ENCODE peak calls at places on chromosomes 12 and 14, in five cellular contexts. Q is WTC11, K is cardiac muscle cell, M is endothelial cell, W is GM06990. B is an unnamed sample.

GRCh38 chr12:123502163-123502562 is 31.4 kb downstream of the RILPL1 start:
- DNase-seq in Q (no peak), K (no peak), W (no peak), M (no peak), B (no peak)

GRCh38 chr14:61646366-61647101 is 48.8 kb upstream of the HIF1A start:
- DNase-seq in M (no peak), Q (no peak), W (no peak), K (no peak), B (no peak)

GRCh38 chr14:89618309-89618708 is 201.3 kb upstream of the FOXN3 start:
- DNase-seq in W (no peak), Q (no peak), M (no peak), K (no peak), B (peak; percentile 45)

GRCh38 chr12:88570103-88570502 is 10.2 kb downstream of the KITLG start:
- DNase-seq in W (no peak), Q (no peak), M (no peak), K (no peak), B (no peak)

GRCh38 chr14:74326369-74327152 is 21.7 kb upstream of the VRTN start:
- DNase-seq in M (peak; percentile 8), Q (peak; percentile 89), K (peak; percentile 91), W (no peak), B (no peak)

GRCh38 chr12:113149361-113150150 is at the start of gene CFAP73:
- DNase-seq in K (peak; percentile 90), Q (peak; percentile 93), M (peak; percentile 79), W (no peak), B (no peak)

GRCh38 chr14:100122481-100123215 is 36.8 kb downstream of the DEGS2 start:
- DNase-seq in Q (no peak), K (no peak), W (no peak), M (no peak), B (no peak)

GRCh38 chr14:99907761-99908652 is 114.8 kb downstream of the EML1 start:
- DNase-seq in W (no peak), K (no peak), M (no peak), Q (no peak), B (no peak)

GRCh38 chr12:92403210-92404175 is 257.8 kb upstream of the BTG1 start:
- DNase-seq in K (no peak), M (no peak), W (peak; percentile 88), Q (no peak), B (peak; percentile 77)

GRCh38 chr12:92404259-92404894 is 258.7 kb upstream of the BTG1 start:
- DNase-seq in M (no peak), Q (no peak), W (no peak), K (no peak), B (no peak)

GRCh38 chr12:92411687-92412086 is 266.0 kb upstream of the BTG1 start:
- DNase-seq in W (no peak), M (no peak), K (no peak), Q (no peak), B (no peak)

GRCh38 chr12:92404921-92405320 is 259.3 kb upstream of the BTG1 start:
- DNase-seq in W (no peak), K (no peak), Q (no peak), M (no peak), B (no peak)

GRCh38 chr12:92408072-92408900 is 262.6 kb upstream of the BTG1 start:
- DNase-seq in W (peak; percentile 59), Q (peak; percentile 55), K (no peak), M (peak; percentile 39), B (peak; percentile 55)
- TF ChIP-seq CTCF in W (peak; percentile 78), Q (peak; percentile 19), K (peak; percentile 59), M (peak; percentile 21), B (peak; percentile 40)

DNA sequence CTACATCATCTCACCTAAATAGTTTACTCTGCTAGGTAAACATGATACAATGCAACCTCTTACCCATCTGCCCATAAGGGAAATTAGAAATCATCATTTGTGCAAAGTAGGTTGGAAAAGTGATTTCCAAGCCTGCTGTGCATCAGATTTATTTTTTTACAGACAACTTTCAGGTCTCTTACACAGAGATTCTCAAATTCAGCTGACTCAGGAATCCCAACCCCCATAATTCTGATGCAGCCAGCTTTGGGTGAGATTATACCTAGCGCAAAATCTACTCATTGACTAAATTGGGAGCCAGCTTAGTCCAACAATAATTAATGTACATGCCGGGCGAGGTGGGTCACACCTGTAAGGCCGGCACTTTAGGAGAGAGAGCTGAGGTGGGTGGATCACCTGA is 8.5 kb downstream of the SLC2A3 start:
- DNase-seq in K (no peak), M (no peak), W (no peak), Q (no peak), B (no peak)
- TF ChIP-seq CTCF in K (no peak), M (no peak), W (no peak), Q (no peak), B (no peak)

GRCh38 chr12:20320552-20320951 is 47.8 kb upstream of the PDE3A start:
- DNase-seq in Q (no peak), W (no peak), M (no peak), K (no peak), B (no peak)

GRCh38 chr12:20314325-20314724 is 54.0 kb upstream of the PDE3A start:
- DNase-seq in K (no peak), M (no peak), Q (no peak), W (no peak), B (no peak)

GRCh38 chr12:20317554-20317953 is 50.8 kb upstream of the PDE3A start:
- DNase-seq in Q (no peak), M (no peak), W (no peak), K (no peak), B (no peak)

DNA sequence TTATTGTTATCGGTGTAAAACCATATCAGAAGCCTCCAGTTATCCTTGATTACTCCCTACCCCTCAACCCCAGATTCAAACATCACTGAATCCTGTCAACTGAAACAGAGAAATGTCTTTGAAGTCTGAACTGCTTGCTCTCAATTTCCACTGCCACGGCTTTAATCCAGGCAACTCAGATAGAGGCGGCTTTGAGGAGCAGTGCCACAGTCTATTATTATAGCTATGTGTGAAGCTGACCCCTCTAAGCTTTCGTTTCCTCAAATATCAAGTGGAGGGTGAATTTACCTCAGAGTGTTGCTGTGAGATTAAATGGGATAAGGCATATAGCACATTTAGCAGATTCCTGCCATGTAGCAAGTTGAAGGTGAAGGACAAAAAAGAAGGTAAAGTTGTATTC is 49.0 kb upstream of the PDE3A start:
- DNase-seq in K (peak; percentile 36), M (no peak), Q (no peak), W (no peak), B (no peak)
- TF ChIP-seq CTCF in K (no peak), M (no peak), Q (no peak), W (no peak), B (no peak)

GRCh38 chr14:34498684-34499412 is 36.8 kb upstream of the SPTSSA start:
- DNase-seq in W (no peak), K (peak; percentile 28), M (no peak), Q (no peak), B (peak; percentile 34)
- TF ChIP-seq CTCF in W (peak; percentile 54), K (peak; percentile 27), M (no peak), Q (peak; percentile 12), B (peak; percentile 10)

DNA sequence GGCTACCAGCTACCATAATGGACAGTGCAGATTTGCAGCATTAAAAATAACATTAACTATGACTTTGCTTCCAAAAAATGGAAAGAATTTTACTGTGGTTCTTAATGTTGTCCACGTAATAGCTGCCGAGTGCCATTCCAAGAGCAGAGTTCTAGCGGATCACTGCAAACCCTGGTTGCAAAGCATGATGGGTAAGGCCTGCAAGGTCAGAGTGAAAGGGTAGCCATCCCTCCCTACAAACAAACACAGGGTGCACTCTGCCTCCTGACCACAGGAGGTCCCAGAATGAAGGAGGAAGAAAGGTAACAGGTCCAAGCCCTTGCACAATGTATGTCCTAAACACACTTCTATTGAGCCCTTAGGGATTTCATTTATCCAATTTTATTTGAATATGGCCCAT is 157.6 kb downstream of the DPF3 start:
- DNase-seq in K (no peak), M (no peak), W (no peak), Q (no peak), B (no peak)
- TF ChIP-seq CTCF in K (no peak), M (no peak), W (peak; percentile 38), Q (no peak), B (no peak)

GRCh38 chr12:120856980-120857379 is 47.2 kb downstream of the SPPL3 start:
- DNase-seq in K (no peak), W (no peak), M (no peak), Q (no peak), B (no peak)
- TF ChIP-seq CTCF in K (peak; percentile 43), W (peak; percentile 47), M (no peak), Q (no peak), B (peak; percentile 41)

DNA sequence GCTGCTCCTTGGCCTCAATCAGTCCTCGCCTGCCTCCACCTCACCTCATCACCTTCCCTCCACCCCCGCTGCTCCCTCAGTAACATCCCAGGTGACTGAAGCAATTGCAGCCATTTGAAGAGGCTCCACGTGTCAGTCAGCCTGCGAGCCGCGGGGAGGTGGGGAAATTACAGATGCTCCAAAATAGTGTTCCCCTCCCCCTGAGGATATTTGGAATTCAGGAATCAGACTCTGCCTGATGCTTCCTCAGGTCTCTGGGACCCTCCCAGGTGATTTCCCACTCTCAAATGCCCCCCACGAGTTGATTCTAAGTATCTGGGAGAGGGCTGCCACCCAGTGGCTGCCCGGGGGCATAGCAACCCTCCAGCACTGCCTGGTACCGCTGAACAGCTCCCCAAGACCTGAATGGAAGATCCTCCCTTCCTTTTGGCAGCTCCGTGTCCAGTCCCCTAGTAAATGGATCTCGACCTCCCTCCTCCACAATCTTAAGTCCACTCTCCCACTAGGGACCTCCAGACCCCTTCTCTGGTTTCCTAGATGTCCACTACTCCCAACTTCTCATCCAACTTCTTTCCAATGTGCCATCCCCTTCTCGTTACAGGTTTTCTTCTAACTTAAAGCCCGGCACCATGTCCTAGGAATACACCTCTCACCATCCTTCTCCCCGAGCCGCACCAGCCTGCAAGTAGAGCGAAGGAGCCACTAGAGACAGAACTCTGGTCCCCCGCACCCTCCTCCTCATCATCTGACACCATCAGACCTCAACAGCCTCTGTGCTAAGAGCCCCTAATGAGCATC is 1.4 kb upstream of the ASIC1 start:
- DNase-seq in Q (peak; percentile 72), K (peak; percentile 70), W (peak; percentile 58), M (peak; percentile 59), B (peak; percentile 92)
- TF ChIP-seq CTCF in Q (peak; percentile 94), K (peak; percentile 99), W (peak; percentile 99), M (peak; percentile 83), B (peak; percentile 85)

B was measured in GM20000.